ENCODE peak calls at places on chromosomes 4 and X, in five cellular contexts. M is osteocyte, E is heart right ventricle, Z is dorsolateral prefrontal cortex, U is endothelial cell. A is an unnamed sample.

GRCh38 chr4:89765966-89766365 is 71.0 kb downstream of the SNCA start:
- DNase-seq in Z (no peak), U (no peak), M (no peak), E (peak), A (no peak)

GRCh38 chr4:39516407-39516966 is 10.8 kb downstream of the UGDH start:
- DNase-seq in Z (no peak), U (no peak), E (no peak), M (no peak), A (no peak)

GRCh38 chrX:124239911-124240310 is 92.5 kb upstream of the TEX13D start:
- DNase-seq in Z (no peak), M (no peak), E (no peak), U (no peak), A (no peak)

GRCh38 chr4:81565137-81565870 is 93.6 kb upstream of the RASGEF1B start:
- DNase-seq in U (peak), E (peak), Z (peak), M (no peak), A (peak)

GRCh38 chrX:78540171-78540570 is 119.0 kb downstream of the RTL3 start:
- DNase-seq in M (no peak), Z (no peak), U (no peak), E (no peak), A (no peak)

GRCh38 chr4:145340071-145340695 is 141.5 kb upstream of the SMAD1 start:
- DNase-seq in M (no peak), Z (no peak), U (no peak), E (no peak), A (no peak)

GRCh38 chrX:143873343-143873742 is 10.5 kb upstream of the UBE2NL start:
- DNase-seq in M (no peak), U (no peak), Z (no peak), E (no peak), A (no peak)

GRCh38 chr4:21765810-21766407 is 182.7 kb downstream of the KCNIP4 start:
- DNase-seq in M (no peak), U (peak), E (no peak), Z (no peak), A (peak)

GRCh38 chr4:176443646-176444409 is 124.1 kb downstream of the SPCS3 start:
- DNase-seq in M (no peak), Z (no peak), U (no peak), E (no peak), A (no peak)

GRCh38 chr4:41358626-41359025 is 101.9 kb downstream of the UCHL1 start:
- DNase-seq in E (peak), M (no peak), U (no peak), Z (no peak), A (no peak)

GRCh38 chrX:65451663-65452062 is 82.9 kb downstream of the LAS1L start:
- DNase-seq in U (peak), E (no peak), Z (no peak), M (no peak), A (peak)
- TF ChIP-seq CTCF in U (peak), E (no peak), Z (peak), M (peak), A (peak)

GRCh38 chrX:47523713-47524166 is 37.3 kb upstream of the ARAF start:
- DNase-seq in Z (no peak), U (peak), M (no peak), E (no peak), A (peak)
- TF ChIP-seq CTCF in Z (no peak), U (peak), M (no peak), E (no peak), A (no peak)

GRCh38 chr4:122602277-122603142 is 18.4 kb downstream of the IL21 start:
- DNase-seq in U (no peak), M (no peak), Z (no peak), E (no peak), A (no peak)
- TF ChIP-seq CTCF in U (peak), M (peak), Z (peak), E (no peak), A (peak)

GRCh38 chr4:47664051-47664826 is 173.6 kb downstream of the CORIN start:
- DNase-seq in U (no peak), M (no peak), Z (no peak), E (no peak), A (no peak)

GRCh38 chr4:47668256-47668655 is 169.6 kb downstream of the CORIN start:
- DNase-seq in E (no peak), U (no peak), M (no peak), Z (no peak), A (no peak)

GRCh38 chr4:47667552-47667951 is 170.3 kb downstream of the CORIN start:
- DNase-seq in M (no peak), U (no peak), Z (no peak), E (no peak), A (no peak)

GRCh38 chr4:47669946-47670345 is 167.9 kb downstream of the CORIN start:
- DNase-seq in Z (no peak), M (no peak), E (no peak), U (no peak), A (no peak)

GRCh38 chr4:47668810-47669408 is 169.0 kb downstream of the CORIN start:
- DNase-seq in M (no peak), U (peak), Z (no peak), E (peak), A (peak)
- TF ChIP-seq CTCF in M (peak), U (peak), Z (peak), E (peak), A (peak)

DNA sequence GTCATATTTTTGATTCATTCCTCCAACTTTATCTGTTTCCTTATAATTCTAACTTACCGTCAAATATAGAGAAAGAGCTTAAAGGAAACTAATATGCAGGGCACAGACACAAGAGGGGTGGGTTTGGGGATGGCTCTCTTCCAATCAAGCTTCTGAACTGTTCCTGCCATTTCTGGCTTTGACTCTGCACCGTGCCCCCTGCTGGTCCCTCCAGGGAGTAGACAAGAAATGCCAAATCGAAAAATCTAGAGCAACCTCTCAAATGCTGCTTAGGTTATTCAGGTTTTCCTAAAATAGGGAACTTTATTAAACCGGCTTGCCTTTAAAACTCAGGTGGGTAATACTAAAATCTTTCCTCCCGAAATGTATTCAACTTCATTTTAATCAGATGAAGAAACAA is 39.8 kb upstream of the VCX3A start:
- DNase-seq in E (no peak), U (peak), Z (no peak), M (no peak), A (no peak)
- TF ChIP-seq CTCF in E (no peak), U (peak), Z (no peak), M (no peak), A (peak)

DNA sequence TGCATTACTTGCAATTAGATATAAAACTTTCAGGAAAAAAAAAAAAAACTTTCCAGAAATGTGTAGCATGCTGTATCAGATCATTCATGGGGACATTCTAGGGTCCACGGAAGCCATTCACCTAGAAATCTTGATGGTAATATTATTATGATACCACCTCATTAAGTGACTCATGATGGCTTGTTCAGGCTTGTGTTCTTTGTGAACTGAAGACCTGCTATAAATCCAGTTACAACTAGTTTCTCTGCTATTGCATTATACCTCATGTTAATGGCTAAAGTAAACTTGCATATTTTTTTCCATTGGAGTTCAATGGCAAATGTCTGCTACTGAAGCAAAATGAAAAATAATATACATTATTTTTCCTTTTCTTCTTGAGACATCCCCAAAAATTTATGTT is 35.3 kb upstream of the PTPN13 start:
- DNase-seq in M (no peak), Z (no peak), U (no peak), E (no peak), A (no peak)
- TF ChIP-seq CTCF in M (no peak), Z (no peak), U (no peak), E (no peak), A (no peak)

GRCh38 chr4:9927317-9928007 is 93.8 kb downstream of the SLC2A9 start:
- DNase-seq in Z (no peak), E (no peak), M (no peak), U (no peak), A (no peak)
- TF ChIP-seq CTCF in Z (no peak), E (no peak), M (no peak), U (no peak), A (no peak)

DNA sequence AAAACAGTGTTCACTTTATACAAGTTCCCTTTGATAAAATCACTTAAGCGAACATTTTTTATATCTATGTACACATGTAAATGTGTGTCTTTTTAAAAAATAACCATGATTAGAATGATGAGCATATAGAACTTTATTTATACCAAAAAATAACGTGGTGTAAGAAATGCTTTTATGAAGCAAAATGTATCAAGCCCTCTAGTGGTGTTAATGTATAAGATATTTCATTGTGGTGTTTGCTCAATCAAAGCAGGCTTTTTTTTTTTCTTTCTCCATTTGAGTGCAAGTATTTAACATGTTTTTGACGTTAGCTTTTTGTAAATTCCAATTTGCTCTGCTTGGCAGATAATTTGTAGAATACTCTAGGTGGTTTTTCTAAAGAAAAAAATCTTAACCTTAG is 2092.4 kb upstream of the TENM3 start:
- DNase-seq in E (no peak), U (no peak), M (no peak), Z (no peak), A (no peak)
- TF ChIP-seq CTCF in E (no peak), U (peak), M (peak), Z (peak), A (peak)

DNA sequence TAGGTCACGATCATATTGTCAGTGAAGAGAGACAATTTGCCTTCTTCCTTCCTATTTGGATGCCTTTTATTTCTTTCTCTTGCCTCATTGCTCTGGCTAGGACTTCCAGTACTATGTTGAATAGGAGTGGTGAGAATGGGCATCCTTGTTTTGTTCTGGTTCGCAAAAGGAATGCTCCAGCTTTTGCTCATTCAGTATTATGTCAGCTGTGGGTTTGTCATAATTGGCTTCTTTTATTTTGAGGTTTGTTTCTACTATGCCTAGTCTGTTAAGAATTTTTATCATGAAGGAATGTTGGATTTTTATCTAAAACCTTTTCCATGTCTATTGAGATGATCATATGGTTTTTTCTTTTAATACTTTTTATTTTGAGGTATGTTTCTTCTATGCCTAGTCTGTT is 152.3 kb upstream of the MAD2L1 start:
- DNase-seq in E (no peak), M (no peak), U (no peak), Z (no peak), A (no peak)
- TF ChIP-seq CTCF in E (no peak), M (no peak), U (no peak), Z (no peak), A (no peak)

A was measured in neural crest cell.